ENCODE peak calls at places on chromosomes 1 and 21, in five cellular contexts. M, E, Y, T and C are unnamed samples.

GRCh38 chr21:36691539-36692124 is 7.3 kb upstream of the SIM2 start:
- DNase-seq in M (no peak), T (no peak), E (no peak), Y (no peak), C (peak; percentile 4)

GRCh38 chr1:11151854-11152612 is 37.1 kb upstream of the ANGPTL7 start:
- DNase-seq in T (no peak), Y (peak; percentile 22), E (no peak), M (no peak), C (no peak)

GRCh38 chr1:5456090-5456789 is 536.0 kb downstream of the NPHP4 start:
- DNase-seq in M (no peak), E (no peak), Y (no peak), T (no peak), C (no peak)

GRCh38 chr1:154553056-154553822 is 5.2 kb downstream of the UBE2Q1 start:
- DNase-seq in M (no peak), E (no peak), T (no peak), Y (no peak), C (no peak)

GRCh38 chr1:8653878-8654277 is 163.6 kb downstream of the RERE start:
- DNase-seq in E (no peak), Y (no peak), M (no peak), T (no peak), C (no peak)

GRCh38 chr1:21741206-21741605 is 41.7 kb downstream of the USP48 start:
- DNase-seq in M (no peak), E (no peak), T (no peak), Y (no peak), C (no peak)

GRCh38 chr1:4174291-4175200 is 274.5 kb upstream of the C1orf174 start:
- DNase-seq in Y (no peak), M (no peak), T (peak; percentile 28), E (no peak), C (peak; percentile 3)

GRCh38 chr21:24260751-24261150 is 1346.5 kb downstream of the MRPL39 start:
- DNase-seq in T (no peak), M (no peak), E (no peak), Y (no peak), C (no peak)

DNA sequence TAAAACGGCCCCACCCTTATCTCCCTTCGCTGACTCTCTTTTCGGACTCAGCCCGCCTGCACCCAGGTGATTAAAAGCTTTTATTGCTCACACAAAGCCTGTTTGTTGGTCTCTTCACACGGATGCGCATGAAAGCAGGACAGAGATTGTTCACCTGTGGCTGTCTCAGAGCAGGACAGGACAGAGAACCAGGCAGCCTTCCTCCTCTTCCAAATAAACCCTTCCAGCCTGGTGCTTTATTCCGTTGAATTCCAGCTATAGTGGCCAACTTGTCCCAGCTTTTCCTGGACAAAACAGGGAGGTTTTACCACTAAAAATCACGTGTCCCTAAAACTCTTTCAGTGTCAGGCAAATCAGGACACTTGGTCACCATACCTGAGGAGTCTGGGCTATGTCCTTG is 9.5 kb upstream of the DMRTB1 start:
- DNase-seq in Y (no peak), T (no peak), E (no peak), M (no peak), C (no peak)
- TF ChIP-seq SUZ12 in Y (no peak), T (no peak), E (no peak), M (no peak), C (no peak)

GRCh38 chr1:53550201-53550741 is 91.1 kb downstream of the DMRTB1 start:
- DNase-seq in T (no peak), M (no peak), Y (no peak), E (no peak), C (no peak)

GRCh38 chr1:53547321-53547720 is 88.1 kb downstream of the DMRTB1 start:
- DNase-seq in E (no peak), Y (no peak), M (no peak), T (no peak), C (no peak)

GRCh38 chr1:53549781-53550180 is 90.6 kb downstream of the DMRTB1 start:
- DNase-seq in M (no peak), E (no peak), Y (no peak), T (no peak), C (no peak)

GRCh38 chr1:53548031-53548491 is 88.9 kb downstream of the DMRTB1 start:
- DNase-seq in E (no peak), Y (no peak), M (no peak), T (no peak), C (no peak)

DNA sequence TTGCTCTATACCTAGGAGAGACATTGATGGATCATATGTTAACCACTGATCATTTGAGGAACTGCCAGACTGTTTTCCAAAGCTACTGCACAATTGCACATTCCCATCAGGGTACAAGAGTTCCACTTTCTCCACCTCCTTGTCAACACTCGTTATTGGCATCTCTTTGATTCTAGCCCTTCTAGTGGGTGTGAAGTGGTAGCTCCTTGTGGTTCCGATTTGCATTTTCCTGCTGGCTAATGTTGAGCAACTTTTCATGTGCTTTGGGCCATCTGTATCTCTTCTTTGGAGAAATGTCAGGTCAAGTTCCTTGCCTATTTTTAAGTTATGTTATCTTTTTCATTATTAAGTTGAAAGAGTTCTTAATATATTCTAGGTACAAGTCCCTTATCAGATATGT is 90.1 kb downstream of the DMRTB1 start:
- DNase-seq in T (no peak), E (no peak), M (no peak), Y (no peak), C (no peak)
- TF ChIP-seq SUZ12 in T (no peak), E (no peak), M (no peak), Y (no peak), C (no peak)

GRCh38 chr1:218463194-218464156 is 118.3 kb downstream of the TGFB2 start:
- DNase-seq in T (no peak), E (no peak), Y (no peak), M (no peak), C (no peak)

GRCh38 chr1:218468707-218469106 is 123.6 kb downstream of the TGFB2 start:
- DNase-seq in E (no peak), T (no peak), Y (no peak), M (no peak), C (no peak)

GRCh38 chr1:218466341-218467010 is 121.3 kb downstream of the TGFB2 start:
- DNase-seq in Y (no peak), M (no peak), E (no peak), T (no peak), C (no peak)

GRCh38 chr1:218464871-218465270 is 119.7 kb downstream of the TGFB2 start:
- DNase-seq in T (no peak), M (no peak), Y (no peak), E (no peak), C (no peak)

DNA sequence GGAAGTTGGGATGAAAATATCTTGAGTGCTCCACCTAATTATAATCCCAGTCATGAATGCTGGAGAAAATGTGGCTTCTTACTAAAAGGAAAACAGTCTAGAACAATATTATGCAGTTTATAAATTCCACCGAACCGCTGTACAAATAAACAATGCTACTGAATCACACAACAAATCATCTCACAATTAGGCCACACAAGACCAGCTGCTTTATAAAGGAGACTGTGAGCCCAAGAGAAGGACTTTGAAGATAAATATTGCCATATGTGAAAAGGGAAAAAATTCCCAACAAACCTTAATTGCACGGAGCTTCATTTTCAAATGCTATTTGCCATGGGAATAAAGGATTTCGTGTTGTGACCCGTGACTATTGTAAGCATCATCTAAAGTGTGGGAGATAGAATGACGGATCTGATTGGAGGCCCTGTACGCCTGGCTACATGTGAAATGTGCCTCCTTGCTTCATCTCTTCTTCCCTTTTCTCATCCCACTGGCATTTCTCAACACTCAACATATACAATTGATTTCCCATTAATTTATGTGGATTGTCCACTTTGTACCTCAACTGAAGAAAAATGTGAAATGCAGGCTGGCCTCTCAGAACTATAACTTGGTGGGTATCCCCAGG is 122.1 kb downstream of the TGFB2 start:
- DNase-seq in E (no peak), T (no peak), M (no peak), Y (no peak), C (no peak)
- TF ChIP-seq SUZ12 in E (no peak), T (no peak), M (no peak), Y (no peak), C (no peak)

GRCh38 chr1:163263818-163264217 is 57.9 kb upstream of the NUF2 start:
- DNase-seq in T (no peak), E (no peak), Y (no peak), M (no peak), C (no peak)

GRCh38 chr1:163257763-163258162 is 55.0 kb upstream of the RGS5 start:
- DNase-seq in M (no peak), T (no peak), Y (no peak), E (no peak), C (no peak)

GRCh38 chr1:163258181-163258580 is 55.5 kb upstream of the RGS5 start:
- DNase-seq in T (no peak), E (no peak), M (no peak), Y (no peak), C (no peak)
- TF ChIP-seq SUZ12 in T (no peak), E (no peak), M (no peak), Y (no peak), C (no peak)

DNA sequence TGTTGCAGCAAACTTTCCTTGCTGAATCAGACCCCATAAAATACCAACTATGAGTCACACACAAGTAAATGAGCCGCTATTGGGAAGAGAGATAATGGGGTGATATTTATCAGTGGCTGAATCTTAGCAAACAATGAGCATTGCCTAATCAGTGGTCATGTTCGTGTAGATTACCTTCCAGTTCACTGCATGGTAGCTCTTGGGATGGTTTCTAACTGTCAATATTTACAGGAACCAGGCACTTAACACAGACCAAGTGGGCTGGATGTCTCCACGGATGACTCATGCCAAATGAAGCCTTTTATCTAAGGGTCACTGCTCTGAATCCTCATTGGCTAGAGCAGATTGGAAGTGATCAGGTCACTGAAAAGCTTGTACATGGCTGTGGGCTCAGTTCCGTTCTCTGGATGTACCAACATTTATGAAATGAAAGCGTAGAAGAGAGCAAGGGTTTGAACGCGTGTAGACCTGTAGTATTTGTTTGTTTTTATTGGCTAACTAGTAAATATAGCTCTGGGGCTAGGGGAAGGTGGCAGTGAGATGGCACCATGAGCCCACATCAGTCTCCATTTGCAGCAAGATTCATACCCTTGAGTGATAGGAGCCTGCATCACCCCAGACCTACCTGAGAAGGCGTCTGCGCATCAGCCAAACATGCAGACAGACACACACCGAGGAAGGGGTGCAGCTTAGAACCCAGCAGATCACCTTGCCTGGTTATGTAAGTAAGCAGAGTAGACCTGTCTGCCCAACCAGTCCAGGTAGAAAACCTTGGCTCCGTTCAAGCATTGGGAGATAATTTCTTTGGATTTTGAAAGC is 153.3 kb downstream of the TOMM20 start:
- DNase-seq in M (no peak), T (no peak), E (peak; percentile 100), Y (no peak), C (no peak)
- TF ChIP-seq SUZ12 in M (no peak), T (no peak), E (no peak), Y (no peak), C (no peak)

GRCh38 chr1:24191860-24192259 is 4.8 kb upstream of the IFNLR1 start:
- DNase-seq in T (no peak), E (no peak), M (no peak), Y (no peak), C (no peak)

GRCh38 chr1:24190970-24191570 is 4.0 kb upstream of the IFNLR1 start:
- DNase-seq in Y (no peak), M (peak; percentile 80), E (no peak), T (no peak), C (no peak)

GRCh38 chr1:24195874-24196273 is 8.8 kb upstream of the IFNLR1 start:
- DNase-seq in E (no peak), T (no peak), M (no peak), Y (no peak), C (no peak)

GRCh38 chr1:24195146-24195545 is 8.1 kb upstream of the IFNLR1 start:
- DNase-seq in T (no peak), Y (no peak), M (no peak), E (no peak), C (no peak)

GRCh38 chr1:24193046-24193445 is 6.0 kb upstream of the IFNLR1 start:
- DNase-seq in M (no peak), E (no peak), T (no peak), Y (no peak), C (peak; percentile 28)
- TF ChIP-seq SUZ12 in M (no peak), E (no peak), T (no peak), Y (no peak), C (no peak)

GRCh38 chr1:159493354-159493753 is 42.5 kb downstream of the OR10J5 start:
- DNase-seq in T (no peak), Y (no peak), M (no peak), E (no peak), C (no peak)

GRCh38 chr1:159492575-159493323 is 43.1 kb downstream of the OR10J5 start:
- DNase-seq in T (no peak), Y (no peak), E (no peak), M (no peak), C (no peak)
- TF ChIP-seq SUZ12 in T (no peak), Y (no peak), E (no peak), M (no peak), C (no peak)